ENCODE peak calls at places on chromosomes 4 and X, in nine cellular contexts. S, C, G, H, N, O, F, T and Q are unnamed samples.

GRCh38 chr4:112172180-112172579 is 26.9 kb downstream of the FAM241A start:
- DNase-seq in C (no peak), S (no peak), O (no peak), F (no peak), G (no peak), T (peak), N (no peak), H (no peak), Q (no peak)

GRCh38 chr4:152990471-152991131 is 54.5 kb downstream of the FHDC1 start:
- DNase-seq in N (no peak), F (no peak), O (no peak), C (peak), T (no peak), G (no peak), H (no peak), S (no peak), Q (no peak)

GRCh38 chr4:92234393-92235176 is 69.2 kb upstream of the GRID2 start:
- DNase-seq in H (peak), C (peak), O (no peak), G (peak), S (peak), N (no peak), T (no peak), F (peak), Q (peak)

GRCh38 chr4:158356331-158356730 is 146.0 kb downstream of the TMEM144 start:
- DNase-seq in N (no peak), H (no peak), F (no peak), O (no peak), S (no peak), G (no peak), T (no peak), C (no peak), Q (no peak)

GRCh38 chr4:95027906-95028618 is 270.3 kb downstream of the BMPR1B start:
- DNase-seq in G (no peak), H (no peak), T (no peak), C (no peak), F (no peak), N (peak), S (no peak), O (no peak), Q (no peak)

GRCh38 chr4:23033796-23034195 is 341.1 kb downstream of the GBA3 start:
- DNase-seq in N (no peak), T (no peak), C (no peak), O (no peak), S (no peak), F (peak), H (no peak), G (no peak), Q (no peak)

GRCh38 chr4:67744561-67745283 is 9.5 kb downstream of the GNRHR start:
- DNase-seq in S (peak), F (peak), C (no peak), G (peak), H (no peak), T (no peak), O (no peak), N (no peak), Q (no peak)

GRCh38 chr4:150419939-150420338 is 162.0 kb upstream of the MAB21L2 start:
- DNase-seq in O (no peak), N (no peak), F (no peak), S (no peak), G (no peak), T (no peak), C (no peak), H (no peak), Q (no peak)

GRCh38 chr4:8443801-8444200 is 3.2 kb downstream of the TRMT44 start:
- DNase-seq in G (no peak), S (no peak), C (no peak), N (no peak), H (no peak), T (no peak), O (no peak), F (no peak), Q (no peak)

GRCh38 chrX:590666-591065 is 39.9 kb upstream of the SHOX start:
- DNase-seq in O (no peak), C (no peak), G (no peak), S (no peak), H (no peak), F (no peak), N (no peak), T (no peak), Q (no peak)

GRCh38 chrX:56728752-56729151 is 291 bp upstream of the NBDY start:
- DNase-seq in S (peak), G (peak), F (peak), T (peak), H (peak), C (peak), N (no peak), O (peak), Q (no peak)
- H2AFZ ChIP-seq in S (peak), G (no peak), F (peak), T (peak), H (no peak), C (no peak), N (peak), O (peak), Q (peak)

DNA sequence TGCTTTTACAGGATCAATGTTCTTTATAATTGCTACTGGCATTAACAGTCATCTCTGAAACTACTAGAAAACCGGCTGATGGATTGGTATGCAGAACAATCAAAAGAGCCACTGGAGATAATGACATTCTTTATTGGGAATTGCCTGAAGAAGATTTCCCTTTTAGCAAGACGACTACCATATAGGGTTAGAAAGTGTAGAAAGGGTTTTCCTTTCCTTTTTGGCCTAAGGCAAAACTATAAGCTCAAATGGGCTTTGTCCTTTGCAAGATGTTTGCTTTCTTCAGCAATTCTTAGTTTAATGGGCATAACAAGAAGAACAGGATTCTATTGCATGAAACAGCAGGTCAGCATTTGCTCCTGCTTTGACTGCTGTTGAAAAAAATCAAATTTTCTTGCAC is 214.2 kb upstream of the PCDH10 start:
- DNase-seq in H (no peak), G (no peak), T (no peak), C (no peak), S (no peak), F (no peak), N (no peak), O (no peak), Q (no peak)
- H2AFZ ChIP-seq in H (no peak), G (no peak), T (no peak), C (no peak), S (no peak), F (no peak), N (no peak), O (peak), Q (no peak)

GRCh38 chr4:66475596-66475995 is 805.3 kb upstream of the EPHA5 start:
- DNase-seq in S (no peak), C (no peak), G (no peak), O (no peak), H (no peak), T (no peak), F (no peak), N (no peak), Q (no peak)
- H2AFZ ChIP-seq in S (no peak), C (no peak), G (no peak), O (no peak), H (no peak), T (no peak), F (no peak), N (no peak), Q (no peak)

DNA sequence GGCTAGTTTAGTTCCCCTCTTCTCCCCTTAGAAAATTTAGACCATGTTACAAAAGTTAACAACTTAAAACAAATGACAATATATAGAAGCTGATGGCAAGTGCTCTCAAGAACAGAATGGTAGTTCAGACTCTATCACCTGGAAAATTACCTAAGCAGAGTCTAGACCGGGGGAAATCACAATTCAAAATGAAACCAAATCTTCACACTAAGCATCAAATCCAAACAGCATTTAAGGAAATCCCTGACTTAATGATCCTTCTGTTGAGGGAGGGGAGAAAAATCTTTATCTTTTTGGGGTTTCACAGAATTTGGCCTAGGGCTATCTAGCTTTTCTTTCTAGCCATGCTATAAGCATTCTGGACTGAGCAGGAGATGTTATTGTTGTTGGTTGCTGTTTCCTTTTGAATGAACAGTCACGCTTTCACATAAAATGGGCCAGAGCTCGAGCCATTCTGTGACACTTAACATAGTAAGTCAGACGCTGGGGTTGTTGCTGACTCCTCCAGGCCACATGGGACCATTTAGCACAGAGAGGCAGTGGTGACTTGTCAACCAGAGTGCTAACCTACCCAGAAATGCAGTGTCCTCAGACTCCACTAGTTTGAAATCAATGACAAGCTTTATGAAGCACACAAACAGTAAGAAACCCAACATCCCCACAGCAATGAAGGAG is 16.0 kb upstream of the LSM6 start:
- DNase-seq in O (no peak), C (no peak), F (peak), H (no peak), G (no peak), S (no peak), T (no peak), N (no peak), Q (no peak)
- H2AFZ ChIP-seq in O (peak), C (no peak), F (peak), H (no peak), G (no peak), S (no peak), T (peak), N (no peak), Q (no peak)